ENCODE peak calls at places on chromosomes 3 and 15, in five cellular contexts. One of them, this sample, is unnamed.

GRCh38 chr15:59550961-59551360 is 60.6 kb upstream of the GCNT3 start:
- DNase-seq in neural progenitor cell: no peak
- DNase-seq in right cardiac atrium: no peak
- DNase-seq in colonic mucosa: no peak
- DNase-seq in SK-N-SH: no peak
- DNase-seq in this sample: no peak

GRCh38 chr3:154538566-154539360 is 108.8 kb upstream of the GPR149 start:
- DNase-seq in SK-N-SH: no peak
- DNase-seq in colonic mucosa: no peak
- DNase-seq in neural progenitor cell: no peak
- DNase-seq in right cardiac atrium: no peak
- DNase-seq in this sample: no peak

GRCh38 chr15:78222745-78223395 is 11.5 kb downstream of the ACSBG1 start:
- DNase-seq in SK-N-SH: no peak
- DNase-seq in colonic mucosa: no peak
- DNase-seq in right cardiac atrium: no peak
- DNase-seq in neural progenitor cell: no peak
- DNase-seq in this sample: no peak

GRCh38 chr3:124763644-124764358 is 33.5 kb downstream of the UMPS start:
- DNase-seq in SK-N-SH: no peak
- DNase-seq in colonic mucosa: no peak
- DNase-seq in right cardiac atrium: no peak
- DNase-seq in neural progenitor cell: no peak
- DNase-seq in this sample: no peak

GRCh38 chr3:102419786-102420185 is 15.0 kb upstream of the ZPLD1 start:
- DNase-seq in SK-N-SH: no peak
- DNase-seq in colonic mucosa: no peak
- DNase-seq in neural progenitor cell: no peak
- DNase-seq in right cardiac atrium: no peak
- DNase-seq in this sample: no peak

GRCh38 chr3:32175607-32176197 is 62.8 kb upstream of the CMTM8 start:
- DNase-seq in neural progenitor cell: peak
- DNase-seq in right cardiac atrium: no peak
- DNase-seq in SK-N-SH: peak
- DNase-seq in colonic mucosa: peak
- DNase-seq in this sample: no peak

GRCh38 chr3:17412950-17413530 is 329.4 kb downstream of the TBC1D5 start:
- DNase-seq in neural progenitor cell: peak
- DNase-seq in colonic mucosa: peak
- DNase-seq in SK-N-SH: peak
- DNase-seq in right cardiac atrium: no peak
- DNase-seq in this sample: no peak

GRCh38 chr15:68819451-68820204 is 1.1 kb downstream of the ANP32A start:
- DNase-seq in SK-N-SH: peak
- DNase-seq in neural progenitor cell: peak
- DNase-seq in colonic mucosa: peak
- DNase-seq in right cardiac atrium: peak
- DNase-seq in this sample: peak

GRCh38 chr15:81155375-81156218 is 21.5 kb downstream of the CFAP161 start:
- DNase-seq in SK-N-SH: peak
- DNase-seq in right cardiac atrium: no peak
- DNase-seq in colonic mucosa: no peak
- DNase-seq in neural progenitor cell: peak
- DNase-seq in this sample: peak

GRCh38 chr15:74144153-74144775 is 13.9 kb downstream of the ISLR2 start:
- DNase-seq in neural progenitor cell: no peak
- DNase-seq in right cardiac atrium: no peak
- DNase-seq in SK-N-SH: no peak
- DNase-seq in colonic mucosa: no peak
- DNase-seq in this sample: no peak

GRCh38 chr3:11154953-11155325 is 646 bp downstream of the HRH1 start:
- DNase-seq in SK-N-SH: peak
- DNase-seq in colonic mucosa: no peak
- DNase-seq in right cardiac atrium: no peak
- DNase-seq in neural progenitor cell: peak
- DNase-seq in this sample: no peak

GRCh38 chr3:99286266-99286845 is 352.0 kb upstream of the COL8A1 start:
- DNase-seq in neural progenitor cell: no peak
- DNase-seq in SK-N-SH: no peak
- DNase-seq in right cardiac atrium: no peak
- DNase-seq in colonic mucosa: no peak
- DNase-seq in this sample: no peak

GRCh38 chr3:130390079-130390478 is 44.6 kb downstream of the COL6A5 start:
- DNase-seq in right cardiac atrium: no peak
- DNase-seq in neural progenitor cell: no peak
- DNase-seq in colonic mucosa: no peak
- DNase-seq in SK-N-SH: no peak
- DNase-seq in this sample: no peak

GRCh38 chr15:58269455-58270414 is 131.6 kb downstream of the AQP9 start:
- DNase-seq in SK-N-SH: peak
- DNase-seq in right cardiac atrium: no peak
- DNase-seq in colonic mucosa: peak
- DNase-seq in neural progenitor cell: peak
- DNase-seq in this sample: peak

GRCh38 chr15:69544349-69545113 is 91.9 kb downstream of the RPLP1 start:
- DNase-seq in neural progenitor cell: no peak
- DNase-seq in colonic mucosa: no peak
- DNase-seq in right cardiac atrium: no peak
- DNase-seq in SK-N-SH: no peak
- DNase-seq in this sample: no peak

GRCh38 chr3:23865595-23866396 is 51.0 kb downstream of the NKIRAS1 start:
- DNase-seq in colonic mucosa: no peak
- DNase-seq in right cardiac atrium: no peak
- DNase-seq in SK-N-SH: peak
- DNase-seq in neural progenitor cell: peak
- DNase-seq in this sample: no peak

GRCh38 chr3:72907131-72907697 is 19.4 kb downstream of the GXYLT2 start:
- DNase-seq in colonic mucosa: no peak
- DNase-seq in right cardiac atrium: no peak
- DNase-seq in SK-N-SH: no peak
- DNase-seq in neural progenitor cell: no peak
- DNase-seq in this sample: no peak

GRCh38 chr3:84881288-84881687 is 77.5 kb upstream of the CADM2 start:
- DNase-seq in colonic mucosa: no peak
- DNase-seq in right cardiac atrium: no peak
- DNase-seq in SK-N-SH: no peak
- DNase-seq in neural progenitor cell: no peak
- DNase-seq in this sample: no peak

GRCh38 chr3:18099611-18100010 is 325.5 kb downstream of the SATB1 start:
- DNase-seq in right cardiac atrium: no peak
- DNase-seq in neural progenitor cell: no peak
- DNase-seq in colonic mucosa: no peak
- DNase-seq in SK-N-SH: no peak
- DNase-seq in this sample: no peak

GRCh38 chr15:28873585-28874139 is 12.1 kb upstream of the APBA2 start:
- DNase-seq in neural progenitor cell: no peak
- DNase-seq in right cardiac atrium: no peak
- DNase-seq in SK-N-SH: peak
- DNase-seq in colonic mucosa: no peak
- DNase-seq in this sample: no peak

GRCh38 chr3:77605865-77606264 is 566.0 kb downstream of the ROBO2 start:
- DNase-seq in SK-N-SH: no peak
- DNase-seq in neural progenitor cell: no peak
- DNase-seq in right cardiac atrium: no peak
- DNase-seq in colonic mucosa: no peak
- DNase-seq in this sample: no peak

GRCh38 chr3:24088782-24089181 is 143.7 kb downstream of the NR1D2 start:
- DNase-seq in colonic mucosa: no peak
- DNase-seq in neural progenitor cell: no peak
- DNase-seq in SK-N-SH: peak
- DNase-seq in right cardiac atrium: no peak
- DNase-seq in this sample: no peak

GRCh38 chr15:101206173-101206572 is 45.7 kb downstream of the CHSY1 start:
- DNase-seq in right cardiac atrium: no peak
- DNase-seq in SK-N-SH: no peak
- DNase-seq in colonic mucosa: no peak
- DNase-seq in neural progenitor cell: no peak
- DNase-seq in this sample: no peak

GRCh38 chr15:82081904-82082810 is 36.3 kb upstream of the MEX3B start:
- DNase-seq in neural progenitor cell: peak
- DNase-seq in SK-N-SH: peak
- DNase-seq in colonic mucosa: no peak
- DNase-seq in right cardiac atrium: no peak
- DNase-seq in this sample: no peak

GRCh38 chr15:69806287-69806915 is 291.3 kb downstream of the TLE3 start:
- DNase-seq in right cardiac atrium: no peak
- DNase-seq in neural progenitor cell: no peak
- DNase-seq in colonic mucosa: no peak
- DNase-seq in SK-N-SH: no peak
- DNase-seq in this sample: no peak

GRCh38 chr3:11236588-11237461 is 35.4 kb upstream of the ATG7 start:
- DNase-seq in SK-N-SH: peak
- DNase-seq in right cardiac atrium: peak
- DNase-seq in neural progenitor cell: peak
- DNase-seq in colonic mucosa: peak
- DNase-seq in this sample: no peak

DNA sequence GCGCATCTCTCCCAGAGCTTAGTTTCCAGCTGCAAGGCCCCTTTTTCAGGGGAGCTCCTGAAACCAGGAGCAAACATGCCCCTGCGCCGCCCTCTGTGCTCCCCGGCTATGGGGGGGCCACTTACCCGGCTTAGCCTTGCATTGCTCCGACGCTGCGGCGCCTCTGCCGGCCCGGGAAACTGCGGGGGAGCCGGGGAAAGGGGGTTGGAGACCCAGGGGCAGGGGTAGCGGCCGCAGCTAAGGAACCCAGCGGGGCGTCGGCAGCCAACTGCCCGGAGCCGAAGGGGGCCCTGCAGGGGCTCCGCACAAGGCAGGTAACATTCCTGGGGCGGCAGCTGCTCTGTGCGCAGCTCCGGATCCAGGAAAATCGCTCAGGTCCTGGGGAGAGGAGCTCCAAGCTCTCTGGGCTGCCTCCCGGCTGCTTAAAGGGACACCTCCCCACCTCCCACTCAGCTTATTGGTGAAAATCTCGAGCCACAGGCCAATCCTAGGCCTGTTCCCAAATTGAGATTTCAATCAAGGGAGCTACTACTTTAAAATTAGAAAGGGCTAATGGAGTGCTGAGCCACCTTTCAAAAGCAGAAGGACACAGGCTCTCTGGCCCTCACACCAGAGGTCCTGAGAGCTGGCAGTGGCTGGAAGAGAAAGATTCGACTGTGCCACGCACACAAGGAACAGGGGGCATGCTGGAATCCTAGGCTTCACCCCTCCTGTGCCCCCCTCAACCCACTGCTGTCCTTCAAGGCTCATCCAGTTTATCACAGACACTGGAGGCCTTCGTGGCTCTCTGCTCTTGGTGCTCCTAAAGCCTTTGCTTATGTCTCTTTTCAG is 42.7 kb upstream of the PRICKLE2 start:
- DNase-seq in neural progenitor cell: peak
- DNase-seq in SK-N-SH: no peak
- DNase-seq in right cardiac atrium: peak
- DNase-seq in colonic mucosa: peak
- DNase-seq in this sample: peak
- H3K27ac ChIP-seq in neural progenitor cell: no peak
- H3K27ac ChIP-seq in SK-N-SH: no peak
- H3K27ac ChIP-seq in right cardiac atrium: peak
- H3K27ac ChIP-seq in colonic mucosa: peak
- H3K27ac ChIP-seq in this sample: peak

GRCh38 chr3:167785790-167786189 is 50.3 kb downstream of the SERPINI1 start:
- DNase-seq in right cardiac atrium: no peak
- DNase-seq in SK-N-SH: no peak
- DNase-seq in colonic mucosa: no peak
- DNase-seq in neural progenitor cell: no peak
- DNase-seq in this sample: no peak
- H3K27ac ChIP-seq in right cardiac atrium: no peak
- H3K27ac ChIP-seq in SK-N-SH: no peak
- H3K27ac ChIP-seq in colonic mucosa: no peak
- H3K27ac ChIP-seq in neural progenitor cell: no peak
- H3K27ac ChIP-seq in this sample: no peak

GRCh38 chr3:39137435-39137936 is 15.9 kb downstream of the CSRNP1 start:
- DNase-seq in colonic mucosa: no peak
- DNase-seq in neural progenitor cell: no peak
- DNase-seq in SK-N-SH: no peak
- DNase-seq in right cardiac atrium: peak
- DNase-seq in this sample: no peak

GRCh38 chr3:39140341-39140971 is 12.9 kb downstream of the CSRNP1 start:
- DNase-seq in right cardiac atrium: no peak
- DNase-seq in SK-N-SH: no peak
- DNase-seq in neural progenitor cell: no peak
- DNase-seq in colonic mucosa: no peak
- DNase-seq in this sample: no peak

GRCh38 chr3:39138804-39139415 is 14.5 kb downstream of the CSRNP1 start:
- DNase-seq in colonic mucosa: no peak
- DNase-seq in SK-N-SH: no peak
- DNase-seq in right cardiac atrium: peak
- DNase-seq in neural progenitor cell: no peak
- DNase-seq in this sample: peak

GRCh38 chr3:39137991-39138803 is 15.2 kb downstream of the CSRNP1 start:
- DNase-seq in SK-N-SH: no peak
- DNase-seq in colonic mucosa: no peak
- DNase-seq in neural progenitor cell: no peak
- DNase-seq in right cardiac atrium: no peak
- DNase-seq in this sample: no peak

DNA sequence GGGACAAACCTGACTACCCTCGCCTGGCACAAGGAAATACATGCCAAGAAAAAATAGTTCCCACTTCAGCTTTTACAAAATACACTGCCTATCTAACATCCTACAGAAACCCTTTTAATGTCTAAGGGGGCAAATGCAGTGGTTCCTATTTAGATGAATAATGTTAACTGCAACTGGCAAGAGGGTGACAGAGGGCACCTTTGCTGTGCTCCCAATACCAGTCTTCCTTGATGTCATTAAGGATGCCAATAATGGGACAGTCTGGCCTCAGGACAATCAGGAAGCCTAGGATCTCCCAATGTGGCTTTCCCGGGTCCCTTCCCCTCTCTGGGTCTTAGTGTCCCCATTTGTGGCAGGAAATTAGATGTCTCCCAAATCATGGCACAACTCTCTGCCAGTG is 13.9 kb downstream of the CSRNP1 start:
- DNase-seq in colonic mucosa: no peak
- DNase-seq in SK-N-SH: no peak
- DNase-seq in right cardiac atrium: no peak
- DNase-seq in neural progenitor cell: no peak
- DNase-seq in this sample: no peak
- H3K27ac ChIP-seq in colonic mucosa: no peak
- H3K27ac ChIP-seq in SK-N-SH: peak
- H3K27ac ChIP-seq in right cardiac atrium: no peak
- H3K27ac ChIP-seq in neural progenitor cell: no peak
- H3K27ac ChIP-seq in this sample: no peak

DNA sequence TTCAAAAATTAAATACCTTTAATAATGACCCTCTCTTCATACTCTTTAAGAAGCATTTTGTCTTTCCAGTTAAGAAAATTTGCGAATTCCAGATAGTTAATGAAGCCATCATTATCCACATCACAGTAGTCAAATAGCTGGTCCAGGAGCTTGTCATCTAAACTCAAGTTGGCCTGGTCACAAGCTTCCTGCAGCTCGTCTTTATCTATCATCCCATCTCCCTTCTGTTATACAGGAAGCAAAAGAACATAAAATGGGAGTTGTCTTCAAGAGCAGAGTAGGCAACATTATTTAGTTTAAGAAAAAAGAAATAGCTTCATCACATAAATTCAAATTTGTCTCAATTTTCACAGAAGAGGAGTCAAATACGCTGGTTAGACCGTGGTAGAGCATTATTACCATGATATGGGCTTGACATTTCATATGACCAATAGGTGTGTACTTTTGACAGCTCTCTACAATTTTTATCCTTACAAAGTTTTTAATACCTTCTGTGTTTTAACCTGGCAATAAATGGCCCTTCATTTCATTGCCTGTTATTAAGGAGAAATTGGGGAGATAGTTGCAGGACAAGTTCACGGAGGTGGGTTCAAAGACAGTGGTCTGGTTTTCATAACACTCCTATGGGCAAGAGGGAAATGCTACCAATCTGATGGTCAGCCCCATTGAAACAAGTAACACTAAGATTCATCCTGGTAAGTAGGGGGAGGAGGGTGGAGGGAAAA is 45.4 kb downstream of the EFHB start:
- DNase-seq in neural progenitor cell: no peak
- DNase-seq in SK-N-SH: no peak
- DNase-seq in colonic mucosa: no peak
- DNase-seq in right cardiac atrium: no peak
- DNase-seq in this sample: no peak
- H3K27ac ChIP-seq in neural progenitor cell: no peak
- H3K27ac ChIP-seq in SK-N-SH: peak
- H3K27ac ChIP-seq in colonic mucosa: peak
- H3K27ac ChIP-seq in right cardiac atrium: peak
- H3K27ac ChIP-seq in this sample: peak